ENCODE peak calls at places on chromosomes 11 and 22, in five cellular contexts. O is heart right ventricle, T is MM.1S, M is hepatocyte, R is kidney. J is an unnamed sample.
A peak's percentile ranks its signal among the peaks of the same experiment; 100 is the strongest.

GRCh38 chr11:114081641-114082414 is 22.3 kb downstream of the ZBTB16 start:
- DNase-seq in O (no peak), T (no peak), M (peak; percentile 39), R (no peak), J (no peak)

GRCh38 chr11:33532257-33532656 is 168.4 kb downstream of the C11orf91 start:
- DNase-seq in T (no peak), M (no peak), R (no peak), O (no peak), J (no peak)

GRCh38 chr11:19025799-19026406 is 34.6 kb downstream of the MRGPRX2 start:
- DNase-seq in O (peak; percentile 48), M (peak; percentile 16), T (no peak), R (no peak), J (no peak)

GRCh38 chr11:11243790-11244469 is 109.1 kb downstream of the CSNK2A3 start:
- DNase-seq in T (no peak), M (peak; percentile 65), O (peak; percentile 70), R (peak; percentile 82), J (no peak)

GRCh38 chr11:117094776-117095175 is 3.5 kb downstream of the SIK3 start:
- DNase-seq in M (peak; percentile 18), R (no peak), O (no peak), T (no peak), J (no peak)

GRCh38 chr11:124817036-124817435 is 16.8 kb upstream of the MSANTD2 start:
- DNase-seq in R (no peak), M (no peak), T (no peak), O (no peak), J (no peak)

GRCh38 chr11:32229566-32230240 is 138.8 kb downstream of the RCN1 start:
- DNase-seq in T (no peak), R (no peak), M (no peak), O (no peak), J (no peak)

GRCh38 chr11:61056566-61056965 is 45.7 kb upstream of the CD5 start:
- DNase-seq in O (no peak), M (no peak), T (no peak), R (no peak), J (no peak)

GRCh38 chr11:87473174-87473573 is 435.4 kb downstream of the TMEM135 start:
- DNase-seq in M (peak; percentile 23), R (no peak), T (no peak), O (no peak), J (no peak)

GRCh38 chr11:22723257-22723656 is 56.8 kb downstream of the GAS2 start:
- DNase-seq in T (no peak), M (no peak), O (no peak), R (no peak), J (no peak)

GRCh38 chr11:68369756-68370155 is 57.4 kb downstream of the LRP5 start:
- DNase-seq in T (no peak), R (no peak), M (no peak), O (no peak), J (no peak)

GRCh38 chr11:460331-461199 is 10.5 kb downstream of the PTDSS2 start:
- DNase-seq in T (no peak), O (peak; percentile 54), R (peak; percentile 72), M (peak; percentile 77), J (no peak)

GRCh38 chr22:38455063-38455529 is at the start of gene KCNJ4:
- DNase-seq in R (no peak), T (no peak), O (no peak), M (no peak), J (no peak)

GRCh38 chr11:67117667-67118058 is 1.4 kb upstream of the KDM2A start:
- DNase-seq in O (peak; percentile 17), R (peak; percentile 82), M (peak; percentile 61), T (no peak), J (no peak)

GRCh38 chr11:118625976-118626375 is 18.6 kb downstream of the PHLDB1 start:
- DNase-seq in O (no peak), T (no peak), M (no peak), R (peak; percentile 53), J (no peak)

GRCh38 chr22:40535642-40536041 is 100.9 kb downstream of the MRTFA start:
- DNase-seq in R (no peak), T (no peak), O (no peak), M (no peak), J (no peak)

GRCh38 chr11:66969584-66970205 is 5.4 kb upstream of the C11orf86 start:
- DNase-seq in O (no peak), T (no peak), M (no peak), R (no peak), J (no peak)

GRCh38 chr11:69166186-69167115 is 10.7 kb downstream of the SMIM38 start:
- DNase-seq in M (peak; percentile 73), R (no peak), T (peak; percentile 91), O (peak; percentile 65), J (no peak)

GRCh38 chr22:21026783-21027692 is 5.3 kb downstream of the SLC7A4 start:
- DNase-seq in O (no peak), M (no peak), T (no peak), R (no peak), J (peak; percentile 89)

GRCh38 chr11:10397226-10397987 is 57.7 kb upstream of the AMPD3 start:
- DNase-seq in O (no peak), M (no peak), T (no peak), R (no peak), J (no peak)

GRCh38 chr22:23090079-23090835 is 19.9 kb downstream of the GNAZ start:
- DNase-seq in O (no peak), M (no peak), T (no peak), R (no peak), J (no peak)

GRCh38 chr11:8258771-8259170 is 4.9 kb downstream of the LMO1 start:
- DNase-seq in O (no peak), T (no peak), R (peak; percentile 31), M (no peak), J (no peak)

GRCh38 chr22:18950141-18950540 is 14.0 kb upstream of the PRODH start:
- DNase-seq in O (peak; percentile 2), R (no peak), T (no peak), M (no peak), J (no peak)

GRCh38 chr22:38733329-38734202 is 22.2 kb downstream of the SUN2 start:
- DNase-seq in O (peak; percentile 47), R (peak; percentile 77), M (peak; percentile 63), T (peak; percentile 19), J (no peak)

GRCh38 chr11:27719575-27719925 is 19.3 kb upstream of the BDNF start:
- DNase-seq in M (no peak), R (no peak), T (no peak), O (no peak), J (no peak)

GRCh38 chr22:48208894-48209293 is 1446.4 kb downstream of the TBC1D22A start:
- DNase-seq in O (no peak), R (no peak), T (no peak), M (no peak), J (no peak)

GRCh38 chr11:30345644-30346043 is 22.7 kb downstream of the ARL14EP start:
- DNase-seq in R (no peak), O (no peak), T (no peak), M (no peak), J (no peak)

DNA sequence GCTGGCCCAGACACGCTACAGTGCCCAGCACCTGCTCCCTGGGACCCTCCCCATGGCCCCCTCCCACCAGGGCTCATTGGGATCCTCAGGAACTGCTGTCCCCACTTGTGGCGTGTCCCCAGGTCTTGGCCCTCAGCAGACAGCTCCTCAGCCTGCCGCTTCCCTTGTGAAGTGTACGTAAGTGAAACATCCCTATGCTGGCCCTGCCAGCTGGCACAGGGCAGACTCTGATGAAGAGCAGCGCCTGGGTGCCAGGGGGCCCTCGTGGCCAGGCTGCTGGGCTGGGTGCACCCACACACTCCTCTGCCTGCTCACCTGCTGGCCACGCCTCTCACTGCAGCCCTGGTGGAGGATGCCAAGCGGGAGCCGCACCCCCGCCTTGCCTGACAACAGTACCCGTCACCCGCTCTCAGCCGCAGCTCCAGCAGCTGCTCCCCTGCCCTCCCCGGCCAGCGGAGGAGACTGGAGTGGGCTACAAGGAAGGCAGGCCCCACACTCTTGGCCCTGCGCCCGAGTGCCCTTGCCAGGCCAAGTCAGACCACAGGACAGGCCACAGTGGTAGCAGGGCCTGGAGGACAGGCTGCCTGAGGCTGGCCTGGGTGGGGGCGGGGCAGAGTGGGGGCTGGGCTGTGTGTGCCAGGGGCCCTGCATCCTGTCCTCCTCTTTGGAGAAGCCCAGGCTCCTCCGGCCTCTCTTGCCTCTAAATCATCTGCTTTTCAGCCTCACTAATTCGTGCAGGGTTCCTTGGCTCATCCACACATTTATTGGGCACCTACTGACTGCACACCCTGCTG is 39.5 kb downstream of the IGF2 start:
- DNase-seq in R (peak; percentile 75), O (no peak), M (no peak), T (no peak), J (no peak)
- TF ChIP-seq CTCF in R (no peak), O (no peak), M (no peak), T (no peak), J (no peak)

DNA sequence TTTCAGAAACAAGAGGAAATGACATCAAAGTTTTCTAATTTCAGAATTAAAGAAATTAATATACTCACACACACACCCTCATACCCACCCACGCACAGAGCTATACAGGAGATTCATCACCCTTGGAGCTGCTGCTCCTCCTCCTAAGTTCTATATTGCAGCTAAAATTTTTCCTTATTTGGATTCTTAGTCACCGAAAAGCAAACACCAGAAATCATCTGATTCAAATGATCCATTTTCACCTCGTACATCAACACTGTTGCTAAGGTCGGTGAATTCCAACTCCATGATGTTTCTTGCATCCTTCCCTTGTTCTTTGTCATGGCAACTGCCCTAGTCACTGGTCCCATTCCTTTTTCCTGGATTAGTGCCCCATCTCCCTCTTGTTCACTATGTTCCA is 286.2 kb downstream of the GRM5 start:
- DNase-seq in R (no peak), T (no peak), M (no peak), O (no peak), J (no peak)
- TF ChIP-seq CTCF in R (no peak), T (no peak), M (no peak), O (no peak), J (no peak)

DNA sequence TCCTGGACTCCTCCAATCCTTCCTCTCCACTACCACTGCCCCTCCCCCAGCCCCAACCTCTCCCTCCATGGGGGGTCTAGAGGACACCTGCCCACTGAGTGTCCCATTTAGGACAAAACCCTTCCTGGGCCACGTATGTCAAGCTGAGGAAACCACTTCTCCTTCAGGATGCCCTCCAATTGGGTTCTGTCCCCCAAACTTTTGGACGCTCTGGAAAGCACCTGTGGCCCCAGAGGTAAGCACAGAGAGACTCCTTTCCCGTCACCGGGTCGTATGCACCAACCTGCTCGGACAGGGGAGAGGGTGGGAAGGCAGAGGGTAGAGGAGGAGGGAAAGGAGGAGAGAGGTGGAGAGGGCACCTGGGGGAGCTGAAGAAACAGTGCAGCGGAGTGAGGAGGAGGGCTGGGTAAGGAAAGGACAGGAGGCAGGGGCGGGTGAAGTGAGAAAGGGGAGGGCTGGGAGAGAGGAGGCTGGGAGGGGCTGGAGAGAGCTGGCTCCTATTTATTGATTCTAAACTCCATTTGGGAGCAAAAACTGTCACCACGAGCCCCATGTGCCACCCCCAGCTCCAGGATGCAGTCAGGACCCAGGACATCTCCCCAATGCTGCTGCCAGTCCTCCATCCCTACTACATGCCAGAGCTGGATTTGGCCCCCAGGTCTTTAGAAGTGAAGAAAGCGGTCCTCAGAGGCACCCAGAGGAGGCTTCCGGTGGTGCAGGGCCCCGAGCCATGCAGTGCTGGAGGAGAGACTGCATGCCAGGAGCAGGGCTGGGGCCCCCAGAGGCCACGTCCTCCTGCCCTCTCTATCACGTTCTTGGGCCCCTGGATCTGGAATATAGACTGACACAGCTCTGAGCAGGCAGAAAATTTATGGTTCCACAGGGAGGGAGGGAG is 53.6 kb downstream of the SLC22A12 start:
- DNase-seq in M (peak; percentile 30), R (no peak), T (no peak), O (no peak), J (no peak)
- TF ChIP-seq CTCF in M (peak; percentile 20), R (no peak), T (no peak), O (no peak), J (no peak)

GRCh38 chr11:75667268-75667830 is 1.5 kb downstream of the MAP6 start:
- DNase-seq in R (peak; percentile 81), O (peak; percentile 20), M (peak; percentile 57), T (no peak), J (no peak)
- TF ChIP-seq CTCF in R (peak; percentile 5), O (no peak), M (no peak), T (no peak), J (no peak)

GRCh38 chr22:37092997-37093396 is 16.5 kb downstream of the TMPRSS6 start:
- DNase-seq in R (no peak), T (no peak), M (no peak), O (no peak), J (no peak)
- TF ChIP-seq CTCF in R (no peak), T (no peak), M (no peak), O (no peak), J (no peak)

J was measured in D721Med.